ENCODE peak calls at places on chromosomes 5 and 9, in eight cellular contexts. U is testis; S is GM12865; Q is effector CD4-positive, alpha-beta T cell; O is DMS79 treated with DMSO at 0.1 percent for 48 hours; C is ELR; H is cardiac septum; P is glomerular endothelial cell. A is an unnamed sample.

GRCh38 chr5:99922386-99922785 is 612.8 kb upstream of the FAM174A start:
- DNase-seq in U (no peak), O (no peak), Q (no peak), H (no peak), C (no peak), S (no peak), P (no peak), A (no peak)

GRCh38 chr5:36066540-36067210 is at the start of gene UGT3A2:
- DNase-seq in C (no peak), O (peak), U (peak), P (no peak), H (no peak), Q (no peak), S (no peak), A (no peak)

GRCh38 chr5:69467442-69468225 is 25.0 kb upstream of the OCLN start:
- DNase-seq in S (peak), O (no peak), U (no peak), H (no peak), C (no peak), P (no peak), Q (no peak), A (no peak)

GRCh38 chr5:66655395-66656324 is 59.5 kb downstream of the MAST4 start:
- DNase-seq in O (no peak), Q (no peak), H (no peak), S (no peak), C (no peak), P (no peak), U (no peak), A (no peak)

GRCh38 chr5:105953616-105954015 is 1717.1 kb downstream of the EFNA5 start:
- DNase-seq in Q (no peak), H (no peak), S (no peak), C (no peak), O (no peak), U (no peak), P (no peak), A (no peak)

GRCh38 chr5:147290261-147290660 is 55.4 kb downstream of the STK32A start:
- DNase-seq in H (no peak), U (no peak), P (no peak), C (no peak), O (no peak), S (no peak), Q (no peak), A (no peak)

GRCh38 chr5:149799119-149799623 is 69.1 kb downstream of the PPARGC1B start:
- DNase-seq in S (no peak), P (no peak), O (peak), U (peak), H (no peak), Q (no peak), C (peak), A (no peak)

GRCh38 chr9:120646943-120647342 is 67.0 kb upstream of the CDK5RAP2 start:
- DNase-seq in S (no peak), H (no peak), Q (no peak), C (no peak), P (no peak), U (no peak), O (no peak), A (no peak)

GRCh38 chr9:108636023-108636422 is 219.8 kb downstream of the ACTL7B start:
- DNase-seq in U (no peak), C (peak), S (no peak), H (no peak), O (no peak), P (no peak), Q (no peak), A (peak)

GRCh38 chr9:113484258-113484730 is 20.8 kb downstream of the RGS3 start:
- DNase-seq in P (peak), O (peak), S (no peak), C (no peak), Q (no peak), H (peak), U (peak), A (no peak)

GRCh38 chr9:34179528-34180138 is 790 bp downstream of the UBAP1 start:
- DNase-seq in O (no peak), P (no peak), H (no peak), Q (no peak), C (peak), S (peak), U (no peak), A (peak)